ENCODE peak calls at places on chromosomes 12 and 14, in five cellular contexts. A is fibroblast of lung; M is activated naive CD4-positive, alpha-beta T cell; R is AG08395; Q is PC-9. Z is an unnamed sample.

GRCh38 chr12:121443193-121443829 is 43.4 kb downstream of the RNF34 start:
- DNase-seq in A (peak; percentile 63), M (peak; percentile 29), R (peak; percentile 96), Q (peak; percentile 42), Z (peak; percentile 97)

GRCh38 chr14:55240526-55241178 is 30.6 kb upstream of the FBXO34 start:
- DNase-seq in A (peak; percentile 75), M (no peak), R (no peak), Q (no peak), Z (peak; percentile 32)

GRCh38 chr14:85443001-85443400 is 86.9 kb upstream of the FLRT2 start:
- DNase-seq in A (no peak), M (no peak), R (no peak), Q (no peak), Z (no peak)

GRCh38 chr12:93441111-93441616 is 583 bp downstream of the UBE2N start:
- DNase-seq in A (no peak), M (peak; percentile 17), R (peak; percentile 26), Q (no peak), Z (peak; percentile 51)

GRCh38 chr14:104927432-104927816 is 2.7 kb downstream of the PLD4 start:
- DNase-seq in A (no peak), M (no peak), R (no peak), Q (no peak), Z (no peak)

GRCh38 chr12:12486661-12487240 is 75.9 kb downstream of the DUSP16 start:
- DNase-seq in A (no peak), M (no peak), R (no peak), Q (no peak), Z (no peak)

GRCh38 chr14:54565236-54566151 is 1.4 kb upstream of the SAMD4A start:
- DNase-seq in A (peak; percentile 90), M (peak; percentile 53), R (peak; percentile 91), Q (peak; percentile 81), Z (peak; percentile 95)

GRCh38 chr12:13404631-13405473 is 208.3 kb downstream of the EMP1 start:
- DNase-seq in A (no peak), M (no peak), R (no peak), Q (no peak), Z (no peak)

GRCh38 chr12:21542412-21542811 is 16.3 kb downstream of the SPX start:
- DNase-seq in A (no peak), M (no peak), R (no peak), Q (no peak), Z (no peak)

GRCh38 chr12:77679701-77680100 is 151.0 kb upstream of the NAV3 start:
- DNase-seq in A (no peak), M (no peak), R (no peak), Q (no peak), Z (no peak)

GRCh38 chr12:68481181-68481941 is 129.3 kb upstream of the RAP1B start:
- DNase-seq in A (no peak), M (no peak), R (no peak), Q (no peak), Z (no peak)

GRCh38 chr14:94144765-94145164 is 15.4 kb upstream of the IFI27L2 start:
- DNase-seq in A (peak; percentile 15), M (no peak), R (no peak), Q (no peak), Z (no peak)